ENCODE peak calls at places on chromosomes 16 and 17, in four cellular contexts. H is K562, B is WTC11, S is HepG2. J is an unnamed sample.
A peak's percentile ranks its signal among the peaks of the same experiment; 100 is the strongest.

GRCh38 chr16:78443780-78444422 is 344.4 kb downstream of the WWOX start:
- DNase-seq in B (no peak), H (no peak), S (no peak), J (no peak)

GRCh38 chr17:76104140-76104895 is 731 bp upstream of the EXOC7 start:
- DNase-seq in B (no peak), S (peak; percentile 61), H (no peak), J (no peak)

GRCh38 chr17:14442798-14443553 is 142.1 kb downstream of the HS3ST3B1 start:
- DNase-seq in S (no peak), H (no peak), B (no peak), J (no peak)

GRCh38 chr17:64074704-64075484 is 54.5 kb upstream of the ICAM2 start:
- DNase-seq in S (peak; percentile 82), B (no peak), H (no peak), J (no peak)

GRCh38 chr17:78683031-78683961 is 98.8 kb downstream of the CYTH1 start:
- DNase-seq in B (no peak), H (no peak), S (no peak), J (no peak)

GRCh38 chr16:58548378-58548777 is 33.1 kb downstream of the SETD6 start:
- DNase-seq in B (no peak), H (no peak), S (no peak), J (no peak)

GRCh38 chr17:66304304-66305174 is 2.1 kb downstream of the PRKCA start:
- DNase-seq in H (peak; percentile 23), B (peak; percentile 52), S (peak; percentile 49), J (peak; percentile 11)

GRCh38 chr17:27422601-27423000 is 33.6 kb upstream of the KSR1 start:
- DNase-seq in S (no peak), B (no peak), H (no peak), J (no peak)

GRCh38 chr16:46650224-46650623 is 29.0 kb upstream of the SHCBP1 start:
- DNase-seq in B (no peak), H (no peak), S (no peak), J (no peak)

GRCh38 chr17:4295686-4296085 is 31.9 kb upstream of the ANKFY1 start:
- DNase-seq in S (no peak), B (no peak), H (no peak), J (no peak)

GRCh38 chr16:68645494-68646388 is 631 bp downstream of the CDH3 start:
- DNase-seq in S (no peak), B (peak; percentile 72), H (no peak), J (no peak)

GRCh38 chr17:9837551-9838471 is 12.1 kb downstream of the GLP2R start:
- DNase-seq in B (no peak), S (no peak), H (no peak), J (no peak)
- TF ChIP-seq ELF4 in B (no peak), S (no peak), H (no peak), J (no peak)

GRCh38 chr17:35614835-35615234 is 27.7 kb downstream of the AP2B1 start:
- DNase-seq in B (no peak), H (no peak), S (no peak), J (no peak)
- TF ChIP-seq ELF4 in B (no peak), H (no peak), S (no peak), J (no peak)

GRCh38 chr17:46270032-46270431 is 24.9 kb upstream of the LRRC37A start:
- DNase-seq in S (peak; percentile 43), B (no peak), H (peak; percentile 9), J (no peak)
- TF ChIP-seq ELF4 in S (no peak), B (no peak), H (no peak), J (no peak)

GRCh38 chr17:17793378-17794214 is 43.2 kb downstream of the SREBF1 start:
- DNase-seq in H (no peak), S (no peak), B (no peak), J (no peak)

GRCh38 chr17:17789828-17790672 is 46.7 kb downstream of the SREBF1 start:
- DNase-seq in H (no peak), S (no peak), B (no peak), J (no peak)

GRCh38 chr17:17790673-17791464 is 45.9 kb downstream of the SREBF1 start:
- DNase-seq in B (no peak), S (no peak), H (no peak), J (no peak)

GRCh38 chr17:17792551-17793377 is 44.0 kb downstream of the SREBF1 start:
- DNase-seq in S (no peak), H (peak; percentile 21), B (peak; percentile 36), J (no peak)

GRCh38 chr17:17792143-17792550 is 44.6 kb downstream of the SREBF1 start:
- DNase-seq in B (no peak), H (no peak), S (no peak), J (no peak)
- TF ChIP-seq ELF4 in B (no peak), H (no peak), S (no peak), J (no peak)

GRCh38 chr17:15946611-15947120 is 1.7 kb downstream of the ADORA2B start:
- DNase-seq in B (no peak), S (no peak), H (no peak), J (no peak)

GRCh38 chr17:15943971-15944719 is 785 bp upstream of the ADORA2B start:
- DNase-seq in S (no peak), B (no peak), H (no peak), J (no peak)

GRCh38 chr17:15945493-15946209 is 721 bp downstream of the ADORA2B start:
- DNase-seq in B (peak; percentile 31), H (peak; percentile 55), S (no peak), J (no peak)

GRCh38 chr17:15947331-15947730 is 2.4 kb downstream of the ADORA2B start:
- DNase-seq in B (no peak), H (no peak), S (no peak), J (no peak)

GRCh38 chr17:15944720-15945492 is at the start of gene ADORA2B:
- DNase-seq in B (peak; percentile 67), H (peak; percentile 94), S (peak; percentile 60), J (peak; percentile 81)
- TF ChIP-seq ELF4 in B (no peak), H (no peak), S (no peak), J (no peak)

J was measured in HEK293T.